ENCODE peak calls at places on chromosomes 12 and 14, in six cellular contexts. V is tibial artery, X is psoas muscle, B is endothelial cell, M is fibroblast of the aortic adventitia, N is Panc1. R is an unnamed sample.

GRCh38 chr12:52055781-52056711 is 4.8 kb downstream of the NR4A1 start:
- DNase-seq in N (no peak), B (no peak), V (no peak), M (peak; percentile 59), X (no peak), R (no peak)

GRCh38 chr12:1851126-1851791 is 30.9 kb downstream of the LRTM2 start:
- DNase-seq in M (peak; percentile 72), V (no peak), B (no peak), X (no peak), N (no peak), R (no peak)

GRCh38 chr14:25094171-25094907 is 44.4 kb upstream of the STXBP6 start:
- DNase-seq in X (no peak), M (no peak), V (no peak), N (no peak), B (no peak), R (no peak)

GRCh38 chr12:88006351-88006750 is 22.9 kb downstream of the C12orf50 start:
- DNase-seq in V (no peak), X (no peak), N (no peak), M (no peak), B (no peak), R (no peak)

GRCh38 chr12:127416796-127417195 is 850.2 kb upstream of the TMEM132C start:
- DNase-seq in X (no peak), B (no peak), N (no peak), M (peak; percentile 16), V (no peak), R (no peak)

GRCh38 chr12:109731231-109731731 is 17.7 kb downstream of the FAM222A start:
- DNase-seq in X (peak; percentile 42), B (no peak), V (no peak), M (no peak), N (no peak), R (no peak)

GRCh38 chr14:56172571-56172971 is 54.4 kb downstream of the PELI2 start:
- DNase-seq in M (peak; percentile 88), N (no peak), X (no peak), B (no peak), V (no peak), R (no peak)

GRCh38 chr12:44703311-44703910 is 172.7 kb downstream of the NELL2 start:
- DNase-seq in N (no peak), B (no peak), M (no peak), X (no peak), V (no peak), R (no peak)

GRCh38 chr12:30110970-30111586 is 327.3 kb upstream of the TMTC1 start:
- DNase-seq in M (peak; percentile 62), B (no peak), V (no peak), X (no peak), N (no peak), R (no peak)

GRCh38 chr12:116727261-116727660 is 10.6 kb downstream of the SPRING1 start:
- DNase-seq in B (no peak), V (no peak), X (no peak), N (no peak), M (no peak), R (no peak)

GRCh38 chr12:93918262-93918661 is 230.1 kb upstream of the PLXNC1 start:
- DNase-seq in X (no peak), N (no peak), M (peak; percentile 95), B (no peak), V (no peak), R (no peak)

GRCh38 chr12:47178014-47178413 is 98.3 kb upstream of the AMIGO2 start:
- DNase-seq in B (no peak), V (no peak), X (no peak), M (no peak), N (no peak), R (no peak)

GRCh38 chr12:100974747-100975146 is 180.2 kb downstream of the ANO4 start:
- DNase-seq in X (no peak), V (no peak), M (no peak), B (no peak), N (no peak), R (no peak)

GRCh38 chr14:70514168-70515069 is 20.4 kb downstream of the ADAM20 start:
- DNase-seq in X (no peak), B (no peak), N (no peak), M (no peak), V (no peak), R (no peak)

GRCh38 chr14:38605193-38606114 is 349.6 kb upstream of the CLEC14A start:
- DNase-seq in N (no peak), M (no peak), V (no peak), B (no peak), X (no peak), R (no peak)

GRCh38 chr14:72675126-72675525 is 218.8 kb downstream of the DPF3 start:
- DNase-seq in B (no peak), X (no peak), N (no peak), M (no peak), V (no peak), R (peak; percentile 40)

GRCh38 chr12:47757360-47757839 is 1.3 kb downstream of the RAPGEF3 start:
- DNase-seq in M (no peak), V (no peak), X (no peak), B (no peak), N (no peak), R (no peak)

GRCh38 chr14:79443602-79444001 is 767.7 kb downstream of the DIO2 start:
- DNase-seq in B (no peak), N (no peak), X (no peak), M (no peak), V (no peak), R (no peak)

GRCh38 chr12:62604856-62605255 is 138.2 kb downstream of the MON2 start:
- DNase-seq in X (no peak), N (no peak), M (peak; percentile 78), V (no peak), B (no peak), R (no peak)

GRCh38 chr12:13957576-13957975 is 23.8 kb downstream of the GRIN2B start:
- DNase-seq in B (no peak), X (no peak), N (no peak), M (no peak), V (no peak), R (no peak)

GRCh38 chr12:13964666-13965065 is 16.7 kb downstream of the GRIN2B start:
- DNase-seq in B (no peak), N (no peak), X (no peak), M (no peak), V (no peak), R (no peak)

GRCh38 chr12:13961983-13962382 is 19.4 kb downstream of the GRIN2B start:
- DNase-seq in N (no peak), B (no peak), X (no peak), M (no peak), V (no peak), R (no peak)

GRCh38 chr12:13959131-13959734 is 22.2 kb downstream of the GRIN2B start:
- DNase-seq in X (no peak), N (no peak), V (no peak), B (no peak), M (no peak), R (no peak)

DNA sequence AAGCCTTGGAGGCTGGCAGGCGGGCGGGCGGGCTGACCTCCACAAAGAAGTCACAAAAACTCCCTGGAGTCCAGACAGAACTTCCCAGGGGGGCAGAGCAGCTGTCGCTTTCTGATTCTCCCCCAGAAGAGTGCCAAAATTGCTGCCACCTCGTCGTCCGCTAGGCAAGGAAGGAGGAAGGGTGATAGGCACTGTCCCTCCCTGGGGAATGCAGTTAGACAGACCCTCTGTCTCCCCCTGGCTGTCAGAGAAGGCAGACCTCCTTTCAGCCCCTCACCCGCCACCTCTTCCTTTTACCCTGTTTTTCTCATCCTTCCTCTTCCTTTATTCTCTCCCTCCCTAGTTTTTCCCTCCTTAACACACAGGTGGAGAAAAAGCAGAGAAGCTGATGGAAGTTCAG is 18.7 kb downstream of the GRIN2B start:
- DNase-seq in B (no peak), X (no peak), V (no peak), M (no peak), N (no peak), R (no peak)
- TF ChIP-seq CTCF in B (no peak), X (no peak), V (no peak), M (no peak), N (peak; percentile 60), R (peak; percentile 24)

GRCh38 chr14:100025111-100025510 is 40.1 kb upstream of the EVL start:
- DNase-seq in M (peak; percentile 36), V (no peak), X (no peak), B (peak; percentile 34), N (no peak), R (no peak)
- TF ChIP-seq CTCF in M (peak; percentile 32), V (no peak), X (peak; percentile 34), B (no peak), N (peak; percentile 65), R (no peak)

DNA sequence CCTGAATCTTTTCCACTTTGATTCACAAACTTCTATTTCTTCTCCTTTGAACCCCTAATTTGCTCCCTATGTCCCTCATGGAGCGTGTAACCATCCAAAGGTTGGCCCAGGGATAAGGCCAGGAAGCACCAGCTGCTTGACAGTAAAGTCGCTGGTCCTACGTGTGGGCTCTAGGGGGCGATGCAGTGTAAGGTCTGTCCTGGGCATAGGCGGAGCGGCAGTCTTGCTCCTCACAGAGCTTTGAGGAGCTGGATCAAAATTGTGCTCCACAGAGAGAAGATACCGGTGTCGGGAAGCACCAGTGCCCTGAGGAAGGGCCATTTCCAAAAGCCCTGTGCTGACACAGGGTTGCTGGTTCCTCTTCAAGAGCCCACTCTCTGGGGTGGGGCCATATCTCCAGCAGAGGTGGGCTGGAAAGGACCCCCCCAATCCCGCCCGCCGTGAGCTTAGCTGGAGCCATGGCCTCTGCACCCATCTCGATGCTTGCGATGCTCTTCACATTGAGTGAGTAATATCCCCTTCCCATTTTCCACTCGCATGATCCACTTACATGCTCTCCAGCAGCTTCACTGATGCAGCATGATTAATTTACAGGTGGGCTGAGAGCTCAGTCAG is 49.9 kb upstream of the OR4E1 start:
- DNase-seq in V (no peak), N (no peak), M (no peak), B (peak; percentile 65), X (no peak), R (no peak)
- TF ChIP-seq CTCF in V (no peak), N (peak; percentile 42), M (peak; percentile 7), B (peak; percentile 64), X (no peak), R (no peak)

GRCh38 chr12:22173154-22173553 is 127.1 kb downstream of the CMAS start:
- DNase-seq in B (no peak), V (no peak), X (no peak), M (peak; percentile 33), N (no peak), R (no peak)
- TF ChIP-seq CTCF in B (no peak), V (no peak), X (no peak), M (peak; percentile 28), N (no peak), R (peak; percentile 8)

GRCh38 chr14:53180272-53181221 is 27.4 kb upstream of the DDHD1 start:
- DNase-seq in M (peak; percentile 22), N (no peak), B (no peak), V (no peak), X (no peak), R (no peak)
- TF ChIP-seq CTCF in M (peak; percentile 11), N (peak; percentile 25), B (peak; percentile 23), V (no peak), X (no peak), R (no peak)

GRCh38 chr14:92589213-92589852 is 75.8 kb downstream of the RIN3 start:
- DNase-seq in M (peak; percentile 42), N (no peak), X (no peak), B (no peak), V (no peak), R (peak; percentile 63)
- TF ChIP-seq CTCF in M (peak; percentile 39), N (peak; percentile 56), X (no peak), B (peak; percentile 37), V (no peak), R (peak; percentile 64)